ENCODE peak calls at places on chromosomes 12 and 14, in five cellular contexts. D is A549, X is ovary, Y is stomach, I is esophagus muscularis mucosa. A is an unnamed sample.

GRCh38 chr12:77116277-77116676 is 50.9 kb upstream of the E2F7 start:
- DNase-seq in D (no peak), X (no peak), Y (no peak), I (no peak), A (no peak)

GRCh38 chr14:36134026-36134425 is 42.5 kb downstream of the PTCSC3 start:
- DNase-seq in D (no peak), X (no peak), Y (no peak), I (no peak), A (no peak)

GRCh38 chr14:68173227-68173972 is 353.8 kb downstream of the RAD51B start:
- DNase-seq in D (no peak), X (no peak), Y (no peak), I (no peak), A (no peak)

GRCh38 chr14:40362856-40363255 is 930.6 kb upstream of the FBXO33 start:
- DNase-seq in D (no peak), X (no peak), Y (no peak), I (no peak), A (no peak)

GRCh38 chr14:96584907-96585671 is 82.9 kb downstream of the PAPOLA start:
- DNase-seq in D (no peak), X (no peak), Y (no peak), I (peak; percentile 17), A (no peak)

GRCh38 chr14:25052921-25053320 is 3.0 kb upstream of the STXBP6 start:
- DNase-seq in D (no peak), X (no peak), Y (no peak), I (no peak), A (no peak)

GRCh38 chr12:34402899-34403705 is 380.8 kb downstream of the ALG10 start:
- DNase-seq in D (no peak), X (peak; percentile 5), Y (peak; percentile 16), I (peak; percentile 79), A (peak; percentile 3)

GRCh38 chr12:132398386-132398991 is 69.1 kb upstream of the GALNT9 start:
- DNase-seq in D (no peak), X (no peak), Y (no peak), I (no peak), A (no peak)

GRCh38 chr12:7787574-7788315 is 1.5 kb upstream of the NANOG start:
- DNase-seq in D (no peak), X (no peak), Y (no peak), I (no peak), A (no peak)

GRCh38 chr12:24499151-24500146 is 449.5 kb downstream of the BCAT1 start:
- DNase-seq in D (no peak), X (no peak), Y (no peak), I (no peak), A (no peak)

GRCh38 chr12:79329933-79330332 is 360.8 kb downstream of the PAWR start:
- DNase-seq in D (no peak), X (no peak), Y (no peak), I (no peak), A (no peak)

GRCh38 chr12:107490000-107490399 is 195.6 kb upstream of the PWP1 start:
- DNase-seq in D (no peak), X (no peak), Y (no peak), I (no peak), A (no peak)

GRCh38 chr14:46048127-46048526 is 603.5 kb downstream of the RPL10L start:
- DNase-seq in D (peak; percentile 35), X (no peak), Y (peak; percentile 27), I (no peak), A (no peak)

GRCh38 chr12:131831635-131832041 is 3.4 kb downstream of the MMP17 start:
- DNase-seq in D (peak; percentile 83), X (peak; percentile 61), Y (no peak), I (no peak), A (no peak)

GRCh38 chr12:120767071-120768024 is 41.7 kb downstream of the ACADS start:
- DNase-seq in D (no peak), X (no peak), Y (no peak), I (no peak), A (no peak)

GRCh38 chr14:51398898-51399297 is 158.9 kb downstream of the TMX1 start:
- DNase-seq in D (peak; percentile 91), X (no peak), Y (no peak), I (no peak), A (no peak)

DNA sequence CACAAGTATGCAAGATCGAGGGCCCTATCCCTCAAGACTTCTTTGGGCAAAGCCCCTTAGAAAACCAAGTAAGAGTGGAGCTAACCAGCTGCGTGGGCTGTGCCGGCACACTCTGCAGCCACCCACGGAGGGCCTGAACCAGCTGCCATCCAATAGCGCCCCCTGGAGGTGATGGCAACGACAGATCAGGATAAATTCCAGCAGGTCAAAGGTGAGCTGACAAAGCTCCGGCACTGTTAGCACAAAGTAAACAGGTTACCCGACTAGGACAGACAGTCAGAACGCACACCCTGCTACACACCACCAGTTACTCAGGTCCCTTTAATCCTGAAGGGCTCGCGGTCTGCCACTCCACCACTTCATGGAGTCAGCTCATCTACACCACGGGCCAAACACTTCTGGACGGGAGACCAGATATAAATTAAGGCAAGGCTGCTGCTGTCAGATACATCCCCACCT is 4.9 kb downstream of the ZBTB39 start:
- DNase-seq in D (peak; percentile 75), X (peak; percentile 54), Y (peak; percentile 70), I (no peak), A (peak; percentile 80)
- TF ChIP-seq EP300 in D (no peak), X (no peak), Y (no peak), I (no peak), A (no peak)

GRCh38 chr14:72802588-72802946 is 91.3 kb downstream of the DPF3 start:
- DNase-seq in D (no peak), X (no peak), Y (no peak), I (no peak), A (no peak)

GRCh38 chr14:72800848-72801370 is 93.0 kb downstream of the DPF3 start:
- DNase-seq in D (no peak), X (no peak), Y (no peak), I (no peak), A (no peak)

GRCh38 chr14:72800296-72800695 is 93.6 kb downstream of the DPF3 start:
- DNase-seq in D (no peak), X (no peak), Y (no peak), I (no peak), A (no peak)

GRCh38 chr14:72801381-72801812 is 92.5 kb downstream of the DPF3 start:
- DNase-seq in D (peak; percentile 68), X (no peak), Y (no peak), I (no peak), A (no peak)

GRCh38 chr14:72801841-72802587 is 91.9 kb downstream of the DPF3 start:
- DNase-seq in D (no peak), X (no peak), Y (no peak), I (no peak), A (no peak)
- H3K27ac ChIP-seq in D (no peak overlapping the region), X (no peak overlapping the region), Y (no peak overlapping the region), I (peak overlapping the region; percentile 10), A (no peak overlapping the region)

GRCh38 chr12:93007539-93007938 is 78.4 kb upstream of the EEA1 start:
- DNase-seq in D (no peak), X (no peak), Y (no peak), I (no peak), A (no peak)

GRCh38 chr12:93003540-93004239 is 74.6 kb upstream of the EEA1 start:
- DNase-seq in D (no peak), X (no peak), Y (no peak), I (no peak), A (no peak)

GRCh38 chr12:93008044-93008778 is 79.1 kb upstream of the EEA1 start:
- DNase-seq in D (no peak), X (no peak), Y (no peak), I (no peak), A (no peak)

GRCh38 chr12:93006655-93007208 is 77.6 kb upstream of the EEA1 start:
- DNase-seq in D (no peak), X (no peak), Y (no peak), I (no peak), A (no peak)

DNA sequence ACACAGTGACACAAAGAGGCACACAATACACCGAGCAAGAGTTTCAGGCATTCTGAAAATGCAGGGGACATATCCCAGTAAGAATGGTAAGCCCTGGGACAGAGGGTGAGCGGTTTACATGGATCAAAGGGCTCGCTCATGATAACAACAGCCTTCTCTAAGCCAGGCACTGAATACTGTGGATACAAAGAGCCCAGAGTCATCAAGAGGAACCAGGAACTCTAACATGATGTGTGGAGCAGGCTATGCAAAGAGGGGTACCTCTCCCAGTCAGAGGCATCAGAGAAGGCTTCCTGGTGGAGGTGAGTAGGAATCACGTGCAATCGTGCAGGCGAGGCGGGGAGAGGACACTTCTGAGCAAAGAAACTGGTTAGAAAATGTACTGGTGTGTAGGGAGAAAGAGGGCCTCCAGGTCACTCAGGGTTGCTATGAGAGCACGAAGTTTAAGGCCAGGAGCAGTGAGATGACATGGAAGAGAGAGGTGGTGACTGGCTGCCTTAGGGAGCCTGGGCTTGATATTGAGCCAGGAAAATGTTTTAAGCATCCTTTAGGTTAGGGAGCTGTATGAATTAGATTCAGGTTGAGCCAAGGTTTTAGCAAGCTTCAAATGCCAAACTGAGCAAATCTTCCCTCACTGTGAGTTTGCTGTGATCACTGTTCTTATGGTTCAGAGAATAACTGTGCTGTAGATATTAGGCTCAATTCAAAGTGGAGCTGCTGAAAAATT is 77.0 kb upstream of the EEA1 start:
- DNase-seq in D (no peak), X (no peak), Y (no peak), I (no peak), A (no peak)
- TF ChIP-seq EP300 in D (no peak), X (no peak), Y (no peak), I (no peak), A (no peak)

DNA sequence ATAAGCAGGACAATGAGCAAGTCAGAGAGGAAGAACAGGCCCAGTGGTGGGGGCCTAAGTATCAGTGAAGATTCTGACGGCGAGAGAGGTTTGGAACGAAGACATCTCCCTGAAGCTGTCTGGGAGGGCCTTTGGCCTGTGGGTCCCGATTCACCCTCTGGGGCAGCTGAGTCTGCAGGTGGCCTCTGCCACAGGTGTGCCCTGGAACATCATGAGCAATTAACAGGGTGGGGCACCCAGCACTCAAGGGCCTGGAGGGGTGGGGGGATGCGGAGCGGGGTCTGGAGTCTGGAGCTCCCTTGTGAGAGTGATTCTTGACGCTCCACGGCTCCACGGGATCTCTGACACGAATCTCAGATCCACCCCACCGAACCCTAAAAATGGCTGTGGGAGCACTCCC is 8.3 kb downstream of the ITPK1 start:
- DNase-seq in D (no peak), X (no peak), Y (no peak), I (no peak), A (peak; percentile 41)
- H3K27ac ChIP-seq in D (no peak overlapping the region), X (no peak overlapping the region), Y (no peak overlapping the region), I (no peak overlapping the region), A (peak overlapping the region; percentile 42)

DNA sequence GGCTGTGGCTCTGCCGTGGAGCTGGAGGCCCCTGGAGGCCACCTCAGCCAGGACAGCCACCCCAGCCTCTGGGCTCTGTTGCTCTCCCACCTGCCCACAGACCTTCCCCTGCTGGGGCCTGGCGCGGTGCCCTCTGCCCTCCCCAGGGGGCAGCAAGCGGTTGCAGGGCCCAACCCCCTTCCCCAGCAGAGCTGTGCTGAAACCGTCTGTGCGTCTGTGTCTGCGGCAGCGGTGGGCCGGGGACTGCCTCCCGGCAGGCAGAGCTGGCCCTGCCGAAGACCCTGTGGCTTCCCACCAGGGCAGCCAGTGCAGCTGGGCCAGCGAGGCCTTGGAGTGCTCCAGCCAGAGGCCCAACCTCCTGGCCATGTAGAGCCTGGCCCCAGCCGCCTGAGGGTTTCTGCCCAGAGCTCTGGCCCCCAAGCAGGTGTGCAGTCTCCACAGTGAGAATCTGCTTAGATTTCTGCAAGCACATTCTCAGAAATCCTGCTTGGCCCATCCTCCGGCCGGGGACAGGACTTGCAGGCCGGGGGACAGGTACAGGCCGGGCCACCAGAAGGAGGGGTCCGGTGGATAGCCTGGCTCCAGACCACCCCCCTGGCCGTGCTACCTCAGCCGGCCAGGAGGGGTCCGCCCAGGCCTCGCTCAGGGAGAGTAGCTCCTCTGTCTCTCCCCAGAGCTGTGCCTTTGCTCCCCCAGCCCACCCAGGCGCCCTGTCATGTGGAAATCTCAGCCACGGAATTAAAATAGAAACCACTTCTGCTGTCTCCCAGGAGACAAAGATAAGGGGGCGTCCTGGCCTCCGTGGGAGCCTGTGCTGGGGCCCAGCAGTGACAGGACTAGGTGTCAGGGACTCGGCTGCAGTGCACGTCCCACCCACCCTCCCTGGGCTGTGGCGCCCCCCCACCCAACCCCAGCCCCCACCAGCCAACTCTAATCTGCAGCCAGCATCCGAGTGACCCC is 3.5 kb upstream of the CRIP2 start:
- DNase-seq in D (no peak), X (no peak), Y (no peak), I (no peak), A (no peak)
- TF ChIP-seq EP300 in D (no peak), X (no peak), Y (no peak), I (no peak), A (no peak)